ENCODE peak calls at places on chromosomes 12 and 14, in six cellular contexts. R is IMR-90, Q is astrocyte, T is cardiac muscle cell, E is sigmoid colon, I is epithelial cell of esophagus. J is an unnamed sample.

GRCh38 chr12:39145175-39145999 is 240.0 kb upstream of the CPNE8 start:
- DNase-seq in R (no peak), T (peak), E (peak), I (peak), Q (no peak), J (no peak)

GRCh38 chr12:64006211-64006610 is 161.7 kb downstream of the SRGAP1 start:
- DNase-seq in Q (peak), T (peak), I (peak), E (no peak), R (peak), J (no peak)

GRCh38 chr12:19447386-19447785 is 8.1 kb downstream of the AEBP2 start:
- DNase-seq in R (no peak), E (no peak), I (no peak), Q (no peak), T (no peak), J (no peak)

GRCh38 chr12:57461904-57462306 is 2.3 kb downstream of the GLI1 start:
- DNase-seq in E (no peak), I (peak), R (peak), T (no peak), Q (peak), J (no peak)

GRCh38 chr12:77667101-77667500 is 163.6 kb upstream of the NAV3 start:
- DNase-seq in R (peak), Q (peak), I (no peak), E (no peak), T (no peak), J (no peak)

GRCh38 chr12:108457006-108457733 is 57.9 kb upstream of the FICD start:
- DNase-seq in E (no peak), T (peak), Q (peak), I (peak), R (peak), J (peak)

GRCh38 chr12:52751795-52752194 is 25.4 kb downstream of the KRT76 start:
- DNase-seq in T (no peak), I (no peak), R (no peak), E (no peak), Q (no peak), J (no peak)

GRCh38 chr12:49293056-49293956 is 1.6 kb upstream of the PRPH start:
- DNase-seq in E (peak), Q (no peak), T (peak), I (no peak), R (no peak), J (peak)

GRCh38 chr14:91830777-91831176 is 36.6 kb downstream of the TC2N start:
- DNase-seq in E (no peak), R (no peak), Q (no peak), T (no peak), I (peak), J (no peak)

GRCh38 chr12:30047499-30048262 is 263.9 kb upstream of the TMTC1 start:
- DNase-seq in Q (peak), I (no peak), T (peak), E (no peak), R (peak), J (peak)

GRCh38 chr14:103862393-103862782 is 15.0 kb upstream of the PPP1R13B start:
- DNase-seq in Q (no peak), R (no peak), E (no peak), I (no peak), T (no peak), J (no peak)

GRCh38 chr12:132356686-132357622 is 27.6 kb upstream of the GALNT9 start:
- DNase-seq in I (peak), E (peak), R (peak), T (peak), Q (peak), J (peak)

GRCh38 chr12:109549613-109550309 is 23.5 kb downstream of the MMAB start:
- DNase-seq in T (no peak), R (no peak), Q (no peak), I (no peak), E (no peak), J (no peak)

GRCh38 chr12:41944241-41944640 is 200.4 kb downstream of the GXYLT1 start:
- DNase-seq in I (no peak), R (no peak), Q (peak), T (no peak), E (no peak), J (no peak)

GRCh38 chr14:95545769-95546168 is 10.9 kb downstream of the GLRX5 start:
- DNase-seq in E (no peak), R (peak), T (peak), Q (peak), I (peak), J (peak)

GRCh38 chr12:95820096-95820703 is 29.6 kb upstream of the NTN4 start:
- DNase-seq in I (peak), E (no peak), Q (peak), T (peak), R (peak), J (peak)
- TF ChIP-seq CTCF in I (peak), E (no peak), Q (peak), T (peak), R (peak), J (peak)

DNA sequence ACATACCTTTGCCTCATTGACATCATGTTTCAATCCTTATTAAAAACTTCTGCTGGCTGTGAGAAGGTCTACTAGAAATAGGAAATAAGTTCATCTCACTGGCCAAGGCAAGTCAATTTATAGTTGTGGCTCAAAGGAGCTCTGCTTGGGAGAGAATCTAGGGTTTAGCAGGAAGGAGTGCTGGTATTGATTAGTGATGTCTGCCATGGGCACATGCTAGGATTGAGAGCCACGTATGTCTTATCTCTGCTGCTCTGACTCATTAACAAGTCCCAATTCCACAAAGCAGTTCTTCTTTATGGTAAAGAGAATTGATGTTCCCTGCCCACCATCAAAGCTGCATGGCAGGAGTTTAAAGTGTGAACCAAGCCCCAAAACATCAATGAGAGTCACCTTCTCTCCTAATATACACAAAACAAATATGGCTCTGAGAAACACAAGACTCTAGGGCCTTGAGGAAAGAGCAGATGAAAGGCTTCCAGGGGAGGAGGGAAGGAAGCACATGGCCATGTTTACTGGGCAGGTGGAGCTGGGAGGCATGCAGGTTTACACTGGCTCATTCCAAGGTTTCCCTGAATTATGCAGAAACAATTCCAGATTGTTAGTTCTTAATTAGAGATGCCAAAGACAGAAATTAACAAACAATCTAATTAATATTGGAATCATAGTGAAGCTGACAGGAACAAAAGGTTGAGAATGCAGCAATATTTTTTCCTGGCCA is 931.9 kb upstream of the TMEM132C start:
- DNase-seq in R (no peak), E (no peak), I (no peak), T (no peak), Q (no peak), J (no peak)
- H3K4me3 ChIP-seq in R (no peak), E (no peak), I (no peak), T (no peak), Q (no peak), J (no peak)

DNA sequence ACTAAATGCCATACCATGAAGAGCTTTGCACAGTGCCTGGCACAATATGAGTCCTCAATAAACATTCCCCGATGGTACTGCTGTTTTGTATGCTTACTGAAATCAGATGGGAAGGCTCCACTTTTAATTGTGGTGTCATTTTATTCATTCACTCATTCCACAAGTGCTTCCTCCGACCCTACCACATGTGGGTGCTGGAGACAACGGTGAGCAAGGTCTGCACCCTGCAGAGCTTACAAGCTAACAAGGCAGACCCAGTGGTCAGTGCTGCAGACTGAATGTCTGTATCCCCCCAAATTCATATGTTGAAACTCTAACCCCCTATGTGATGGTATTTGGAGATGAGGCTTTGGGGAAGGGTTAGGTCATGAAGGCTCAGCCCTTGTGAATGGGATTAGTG is 48.3 kb downstream of the RFX4 start:
- DNase-seq in I (no peak), R (no peak), T (no peak), E (no peak), Q (no peak), J (no peak)
- TF ChIP-seq CTCF in I (no peak), R (no peak), T (no peak), E (no peak), Q (no peak), J (no peak)

DNA sequence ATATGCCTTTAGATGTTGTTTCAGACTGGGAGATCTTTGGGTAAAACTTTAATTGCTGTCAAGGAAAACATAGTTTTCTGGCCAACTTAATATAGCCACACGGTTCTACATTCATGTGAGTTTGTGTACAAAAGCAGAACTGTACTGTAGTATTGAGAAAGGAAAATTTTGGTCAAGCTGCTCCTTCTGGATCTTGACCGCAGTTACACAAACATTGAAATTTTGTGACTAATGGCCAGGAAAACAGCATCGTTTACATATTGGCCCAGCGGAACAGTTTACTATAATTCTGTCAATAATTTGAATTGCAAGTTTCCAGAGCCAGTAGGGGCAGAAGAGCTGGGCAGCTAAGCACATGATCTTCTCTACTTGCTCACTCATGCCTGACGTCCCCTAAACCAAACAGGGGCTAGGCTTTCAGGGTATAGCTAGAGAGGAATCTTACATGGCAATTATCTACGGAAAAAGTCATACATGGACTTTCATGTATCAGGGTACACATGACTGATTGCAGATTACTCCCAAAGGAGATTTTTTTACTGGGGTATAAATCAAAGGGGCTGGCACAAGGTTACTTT is 11.3 kb upstream of the ART4 start:
- DNase-seq in T (no peak), E (no peak), Q (no peak), I (no peak), R (peak), J (peak)
- H3K4me3 ChIP-seq in T (no peak), E (no peak), Q (no peak), I (no peak), R (no peak), J (no peak)

GRCh38 chr12:106719879-106720278 is 54.6 kb upstream of the RIC8B start:
- DNase-seq in E (no peak), Q (no peak), I (no peak), T (no peak), R (no peak), J (no peak)
- TF ChIP-seq CTCF in E (no peak), Q (no peak), I (no peak), T (no peak), R (no peak), J (no peak)

GRCh38 chr14:69615471-69616407 is 4.3 kb downstream of the SUSD6 start:
- DNase-seq in T (peak), I (peak), E (peak), R (peak), Q (peak), J (peak)
- H3K4me3 ChIP-seq in T (no peak), I (peak), E (peak), R (peak), Q (peak), J (peak)

GRCh38 chr12:117361905-117362304 is 479 bp upstream of the NOS1 start:
- DNase-seq in R (no peak), I (no peak), Q (no peak), E (no peak), T (no peak), J (no peak)

GRCh38 chr12:117365072-117365616 is 3.7 kb upstream of the NOS1 start:
- DNase-seq in Q (no peak), R (no peak), I (no peak), E (no peak), T (no peak), J (no peak)

GRCh38 chr12:117362391-117362790 is 965 bp upstream of the NOS1 start:
- DNase-seq in Q (no peak), I (no peak), E (no peak), R (no peak), T (no peak), J (no peak)

GRCh38 chr12:117363263-117363662 is 1.8 kb upstream of the NOS1 start:
- DNase-seq in E (no peak), R (no peak), T (no peak), I (no peak), Q (no peak), J (no peak)

GRCh38 chr12:117363953-117364486 is 2.6 kb upstream of the NOS1 start:
- DNase-seq in I (no peak), Q (no peak), R (no peak), T (no peak), E (no peak), J (no peak)
- TF ChIP-seq CTCF in I (peak), Q (no peak), R (no peak), T (no peak), E (no peak), J (no peak)

GRCh38 chr14:32324601-32325000 is 4.5 kb upstream of the AKAP6 start:
- DNase-seq in T (no peak), R (no peak), E (no peak), Q (no peak), I (no peak), J (no peak)

GRCh38 chr14:32313977-32314376 is 15.1 kb upstream of the AKAP6 start:
- DNase-seq in Q (no peak), R (no peak), T (no peak), I (no peak), E (no peak), J (no peak)

GRCh38 chr14:32318087-32318486 is 11.0 kb upstream of the AKAP6 start:
- DNase-seq in E (no peak), R (no peak), Q (no peak), T (no peak), I (no peak), J (no peak)

DNA sequence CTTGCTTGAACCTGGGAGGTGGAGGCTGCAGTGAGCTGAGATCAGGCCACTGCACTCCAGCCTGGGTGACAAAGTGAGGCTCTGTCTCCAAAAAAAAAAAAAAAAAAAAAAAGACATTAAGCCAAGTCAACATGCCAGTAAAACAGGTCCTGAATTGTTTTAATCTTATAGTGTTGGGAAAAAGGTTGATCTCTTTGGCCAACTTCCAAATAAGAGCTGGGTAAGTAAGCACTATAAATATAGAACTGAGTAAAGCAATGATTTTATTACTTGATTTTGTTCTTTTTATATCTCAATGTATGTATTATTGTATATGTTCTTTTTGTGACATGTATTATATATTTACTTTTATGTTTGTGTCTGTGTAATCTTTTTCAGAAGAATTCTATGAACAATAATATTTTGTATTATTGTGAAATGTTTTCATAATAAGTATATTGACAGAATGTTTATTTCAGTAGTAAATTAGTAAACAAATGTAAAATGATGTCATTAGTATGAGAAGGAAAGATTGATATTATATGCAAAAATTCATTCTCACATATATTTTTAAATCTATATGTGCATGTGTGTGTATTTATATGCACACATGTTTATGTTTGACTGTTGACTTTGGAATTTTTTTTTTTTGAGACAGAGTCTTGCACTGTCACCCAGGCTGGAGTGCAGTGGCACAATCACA is 9.6 kb upstream of the AKAP6 start:
- DNase-seq in I (peak), E (no peak), Q (no peak), R (no peak), T (peak), J (peak)
- H3K4me3 ChIP-seq in I (no peak), E (no peak), Q (no peak), R (no peak), T (no peak), J (no peak)